ENCODE peak calls at places on chromosomes 6 and 20, in four cellular contexts. D is Peyer's patch, E is mesendoderm, C is tibial artery. R is an unnamed sample.

GRCh38 chr6:36361071-36361470 is 24.4 kb upstream of the BNIP5 start:
- DNase-seq in D (no peak), E (no peak), C (no peak), R (no peak)

GRCh38 chr6:7414811-7415210 is 25.2 kb downstream of the RIOK1 start:
- DNase-seq in D (no peak), E (peak), C (no peak), R (no peak)

GRCh38 chr20:32984196-32984595 is 20.0 kb downstream of the SUN5 start:
- DNase-seq in D (no peak), E (peak), C (no peak), R (peak)

GRCh38 chr6:158867381-158868121 is 48.4 kb upstream of the EZR start:
- DNase-seq in D (peak), E (no peak), C (no peak), R (no peak)

GRCh38 chr20:10812738-10813327 is 139.0 kb upstream of the JAG1 start:
- DNase-seq in D (no peak), E (no peak), C (no peak), R (no peak)

GRCh38 chr6:150297327-150298028 is 71.3 kb upstream of the IYD start:
- DNase-seq in D (no peak), E (no peak), C (no peak), R (no peak)

GRCh38 chr6:138493413-138493812 is 5.9 kb downstream of the NHSL1 start:
- DNase-seq in D (no peak), E (peak), C (no peak), R (peak)

GRCh38 chr6:26240981-26241770 is 123.8 kb upstream of the BTN3A2 start:
- DNase-seq in D (no peak), E (peak), C (no peak), R (no peak)

GRCh38 chr6:147311218-147311617 is 107.0 kb downstream of the STXBP5 start:
- DNase-seq in D (no peak), E (no peak), C (no peak), R (no peak)

GRCh38 chr6:1868561-1869261 is 259.0 kb downstream of the FOXC1 start:
- DNase-seq in D (no peak), E (no peak), C (no peak), R (no peak)

GRCh38 chr20:49964964-49965780 is 17.6 kb upstream of the SNAI1 start:
- DNase-seq in D (no peak), E (peak), C (no peak), R (peak)

GRCh38 chr6:161884782-161885181 is 610.9 kb upstream of the AGPAT4 start:
- DNase-seq in D (no peak), E (no peak), C (no peak), R (no peak)

GRCh38 chr6:122730334-122730733 is 49.2 kb upstream of the FABP7 start:
- DNase-seq in D (no peak), E (no peak), C (no peak), R (no peak)

GRCh38 chr20:7926767-7927166 is 13.5 kb downstream of the HAO1 start:
- DNase-seq in D (no peak), E (peak), C (no peak), R (no peak)

GRCh38 chr20:62477669-62478450 is 2.1 kb upstream of the GATA5 start:
- DNase-seq in D (no peak), E (no peak), C (no peak), R (peak)

GRCh38 chr6:26234421-26235239 is 130.4 kb upstream of the BTN3A2 start:
- DNase-seq in D (peak), E (peak), C (peak), R (peak)

GRCh38 chr6:119308048-119308570 is 41.5 kb downstream of the MAN1A1 start:
- DNase-seq in D (no peak), E (peak), C (no peak), R (no peak)

GRCh38 chr6:56357616-56358373 is 110.4 kb upstream of the COL21A1 start:
- DNase-seq in D (no peak), E (no peak), C (no peak), R (no peak)

GRCh38 chr6:119862719-119863118 is 513.2 kb upstream of the MAN1A1 start:
- DNase-seq in D (no peak), E (no peak), C (no peak), R (no peak)

GRCh38 chr20:56451056-56451765 is 17.2 kb upstream of the RTF2 start:
- DNase-seq in D (no peak), E (no peak), C (peak), R (no peak)

GRCh38 chr6:128507337-128508310 is 12.8 kb downstream of the PTPRK start:
- DNase-seq in D (peak), E (no peak), C (no peak), R (no peak)

GRCh38 chr20:7085448-7085847 is 318.0 kb downstream of the BMP2 start:
- DNase-seq in D (no peak), E (no peak), C (no peak), R (no peak)

GRCh38 chr6:113936093-113936934 is 34.6 kb downstream of the HDAC2 start:
- DNase-seq in D (no peak), E (peak), C (no peak), R (peak)

GRCh38 chr6:72649032-72649984 is 27.4 kb downstream of the KCNQ5 start:
- DNase-seq in D (no peak), E (no peak), C (no peak), R (no peak)

GRCh38 chr6:36129889-36130671 is at the start of gene MAPK13:
- DNase-seq in D (peak), E (peak), C (no peak), R (peak)

GRCh38 chr20:3927486-3928291 is 38.5 kb downstream of the PANK2 start:
- DNase-seq in D (no peak), E (peak), C (no peak), R (peak)

GRCh38 chr6:134640975-134641429 is 308.9 kb downstream of the ALDH8A1 start:
- DNase-seq in D (peak), E (peak), C (peak), R (peak)

GRCh38 chr6:77249560-77249959 is 213.7 kb downstream of the HTR1B start:
- DNase-seq in D (no peak), E (no peak), C (no peak), R (no peak)

GRCh38 chr6:10151144-10151915 is 263.5 kb downstream of the TFAP2A start:
- DNase-seq in D (no peak), E (no peak), C (no peak), R (no peak)

GRCh38 chr6:110475255-110475654 is 1.2 kb downstream of the SLC22A16 start:
- DNase-seq in D (no peak), E (no peak), C (no peak), R (no peak)

GRCh38 chr20:37270586-37271420 is 9.2 kb upstream of the GHRH start:
- DNase-seq in D (no peak), E (no peak), C (no peak), R (no peak)

GRCh38 chr6:131029661-131030297 is 33.3 kb downstream of the EPB41L2 start:
- DNase-seq in D (no peak), E (peak), C (no peak), R (peak)

GRCh38 chr6:3427740-3428085 is 29.1 kb downstream of the SLC22A23 start:
- DNase-seq in D (no peak), E (no peak), C (no peak), R (no peak)

GRCh38 chr20:31257364-31257763 is at the start of gene DEFB115:
- DNase-seq in D (no peak), E (no peak), C (no peak), R (no peak)

GRCh38 chr6:44073612-44074382 is 53.5 kb downstream of the MRPL14 start:
- DNase-seq in D (no peak), E (peak), C (no peak), R (no peak)

GRCh38 chr6:84623956-84624680 is 140.3 kb downstream of the TBX18 start:
- DNase-seq in D (no peak), E (peak), C (no peak), R (no peak)

GRCh38 chr6:141955621-141956020 is 177.1 kb upstream of the GJE1 start:
- DNase-seq in D (no peak), E (no peak), C (no peak), R (no peak)
- H3K4me3 ChIP-seq in D (no peak), E (no peak), C (no peak), R (no peak)

GRCh38 chr6:63806573-63806913 is 170.9 kb downstream of the PHF3 start:
- DNase-seq in D (no peak), E (no peak), C (no peak), R (no peak)

GRCh38 chr6:63804381-63804956 is 168.9 kb downstream of the PHF3 start:
- DNase-seq in D (no peak), E (peak), C (no peak), R (no peak)

GRCh38 chr6:63807056-63807455 is 171.5 kb downstream of the PHF3 start:
- DNase-seq in D (no peak), E (no peak), C (no peak), R (no peak)

GRCh38 chr6:63805345-63805744 is 169.7 kb downstream of the PHF3 start:
- DNase-seq in D (no peak), E (no peak), C (no peak), R (no peak)

DNA sequence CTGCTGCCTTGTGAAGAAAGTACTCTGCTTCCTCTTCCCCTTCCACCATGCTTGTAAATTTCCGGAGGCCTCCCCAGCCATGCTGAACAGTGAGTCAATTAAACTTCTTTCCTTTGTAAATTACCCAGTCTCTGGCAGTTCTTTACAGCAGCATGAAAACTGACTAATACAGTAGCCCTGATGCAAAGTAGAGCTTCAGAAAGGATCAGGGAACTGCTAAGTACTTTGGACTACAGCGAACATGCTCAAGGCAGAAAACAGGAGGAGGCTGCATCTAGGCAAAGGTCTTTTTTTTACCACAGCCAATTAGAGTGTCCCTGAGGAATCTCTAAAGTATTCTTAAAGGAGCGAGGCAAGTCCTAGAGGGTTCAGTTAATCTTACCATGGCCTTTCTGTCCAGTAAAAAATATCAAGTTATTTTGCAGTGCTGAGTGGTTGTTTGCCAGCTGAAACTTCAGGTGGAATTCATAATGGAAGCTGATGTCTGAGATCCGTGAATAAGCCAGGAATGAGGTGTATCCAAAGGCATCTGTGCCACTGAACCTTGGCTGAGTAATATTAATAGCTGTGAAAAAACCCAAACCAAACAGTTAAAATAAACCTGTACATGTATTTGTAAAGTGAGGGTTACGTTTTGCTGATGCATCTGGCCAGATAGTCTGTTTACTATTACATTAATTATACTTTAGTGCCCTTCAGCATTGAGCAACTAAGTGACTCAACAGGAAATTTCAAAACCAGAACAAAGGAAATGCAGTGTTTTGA is 170.4 kb downstream of the PHF3 start:
- DNase-seq in D (no peak), E (peak), C (no peak), R (no peak)
- H3K4me3 ChIP-seq in D (peak), E (no peak), C (no peak), R (no peak)

DNA sequence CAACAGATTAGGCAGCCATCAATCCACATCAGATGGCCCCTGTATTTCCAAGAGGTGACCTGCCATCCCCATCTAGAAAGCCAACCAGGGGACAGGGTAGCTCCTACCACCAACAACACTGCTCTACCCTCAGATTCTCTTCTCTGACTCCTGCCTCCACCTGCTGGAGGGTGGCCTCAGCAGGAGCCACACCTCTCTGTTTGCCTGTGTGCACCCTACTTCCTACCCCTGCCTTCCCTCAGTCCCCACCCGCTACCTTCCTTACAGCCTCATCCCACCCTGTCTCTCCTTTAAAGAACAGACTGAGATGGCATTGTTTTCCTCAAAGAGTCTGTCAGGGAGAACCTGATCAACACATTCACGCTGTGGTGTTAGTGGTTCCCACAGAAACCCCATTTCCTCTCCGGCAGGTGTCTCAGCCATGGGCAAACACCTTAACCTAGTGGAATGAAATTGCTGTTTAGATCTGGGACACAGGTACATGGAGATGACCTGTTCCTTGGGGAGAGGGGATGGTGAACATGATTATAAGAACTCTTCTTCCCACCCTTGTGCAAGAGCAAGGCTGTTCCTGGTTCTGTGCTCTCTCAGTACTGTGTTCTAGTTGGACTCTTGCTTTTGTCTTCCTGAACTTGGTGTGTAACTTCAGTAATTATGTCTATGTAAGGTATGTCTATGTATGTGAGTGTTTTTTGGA is 1.8 kb downstream of the ENTPD6 start:
- DNase-seq in D (no peak), E (peak), C (no peak), R (no peak)
- H3K4me3 ChIP-seq in D (peak), E (no peak), C (no peak), R (no peak)

GRCh38 chr6:31733734-31734133 is 2.6 kb downstream of the CLIC1 start:
- DNase-seq in D (no peak), E (no peak), C (no peak), R (no peak)

GRCh38 chr6:31732029-31732428 is 2.9 kb upstream of the DDAH2 start:
- DNase-seq in D (no peak), E (no peak), C (no peak), R (no peak)

GRCh38 chr6:31736026-31736767 is at the start of gene CLIC1:
- DNase-seq in D (peak), E (peak), C (peak), R (peak)

GRCh38 chr6:31734703-31735500 is 1.4 kb downstream of the CLIC1 start:
- DNase-seq in D (peak), E (peak), C (peak), R (peak)

DNA sequence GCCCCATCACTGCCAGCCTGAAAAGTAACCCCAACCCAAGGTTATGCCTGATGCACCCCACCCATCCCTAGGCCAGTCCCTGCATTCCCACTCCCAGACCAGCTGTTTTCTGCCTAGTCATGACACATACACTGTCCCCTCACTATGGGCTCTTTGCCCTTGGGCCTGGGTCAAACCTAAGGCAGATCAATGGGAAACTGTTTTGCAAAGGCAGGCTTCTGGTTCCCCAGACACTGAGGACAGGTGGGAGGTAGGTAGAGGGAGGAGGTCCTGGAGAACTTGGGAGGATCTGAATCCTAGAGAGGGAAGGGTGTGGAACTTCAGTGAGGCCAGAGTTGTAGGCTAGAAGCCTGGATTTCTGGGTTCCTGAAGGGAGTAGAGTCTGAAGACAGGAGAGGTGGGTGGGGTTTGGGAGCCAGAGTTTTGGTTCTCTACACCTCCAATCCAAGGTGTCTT is 2.1 kb downstream of the CLIC1 start:
- DNase-seq in D (no peak), E (no peak), C (no peak), R (no peak)
- H3K4me3 ChIP-seq in D (peak), E (peak), C (peak), R (peak)

R was measured in H7.